ENCODE peak calls at places on chromosomes 4 and X, in four cellular contexts. Y is choroid plexus epithelial cell, G is lower leg skin, O is right cardiac atrium. I is an unnamed sample.

GRCh38 chr4:126372634-126373033 is 1057.9 kb downstream of the FAT4 start:
- DNase-seq in Y (no peak), G (no peak), O (no peak), I (no peak)

GRCh38 chrX:35826503-35826902 is 28.4 kb downstream of the MAGEB16 start:
- DNase-seq in Y (no peak), G (peak), O (no peak), I (no peak)

GRCh38 chr4:29046166-29046565 is 1674.0 kb upstream of the PCDH7 start:
- DNase-seq in Y (peak), G (no peak), O (no peak), I (no peak)

GRCh38 chr4:82419451-82419850 is 10.8 kb downstream of the HNRNPDL start:
- DNase-seq in Y (no peak), G (no peak), O (no peak), I (no peak)

GRCh38 chrX:72255445-72255844 is 16.6 kb upstream of the ERCC6L start:
- DNase-seq in Y (no peak), G (no peak), O (no peak), I (no peak)

GRCh38 chr4:113997206-113997605 is 17.8 kb upstream of the ARSJ start:
- DNase-seq in Y (no peak), G (no peak), O (no peak), I (no peak)

GRCh38 chrX:31036895-31037294 is 34.9 kb downstream of the FTHL17 start:
- DNase-seq in Y (peak), G (peak), O (peak), I (peak)

GRCh38 chr4:25163216-25163615 is 3.0 kb upstream of the SEPSECS start:
- DNase-seq in Y (no peak), G (no peak), O (no peak), I (no peak)

GRCh38 chrX:147710301-147710700 is 201.4 kb upstream of the FMR1 start:
- DNase-seq in Y (no peak), G (no peak), O (no peak), I (no peak)
- H3K4me3 ChIP-seq in Y (no peak), G (no peak), O (no peak), I (no peak)

DNA sequence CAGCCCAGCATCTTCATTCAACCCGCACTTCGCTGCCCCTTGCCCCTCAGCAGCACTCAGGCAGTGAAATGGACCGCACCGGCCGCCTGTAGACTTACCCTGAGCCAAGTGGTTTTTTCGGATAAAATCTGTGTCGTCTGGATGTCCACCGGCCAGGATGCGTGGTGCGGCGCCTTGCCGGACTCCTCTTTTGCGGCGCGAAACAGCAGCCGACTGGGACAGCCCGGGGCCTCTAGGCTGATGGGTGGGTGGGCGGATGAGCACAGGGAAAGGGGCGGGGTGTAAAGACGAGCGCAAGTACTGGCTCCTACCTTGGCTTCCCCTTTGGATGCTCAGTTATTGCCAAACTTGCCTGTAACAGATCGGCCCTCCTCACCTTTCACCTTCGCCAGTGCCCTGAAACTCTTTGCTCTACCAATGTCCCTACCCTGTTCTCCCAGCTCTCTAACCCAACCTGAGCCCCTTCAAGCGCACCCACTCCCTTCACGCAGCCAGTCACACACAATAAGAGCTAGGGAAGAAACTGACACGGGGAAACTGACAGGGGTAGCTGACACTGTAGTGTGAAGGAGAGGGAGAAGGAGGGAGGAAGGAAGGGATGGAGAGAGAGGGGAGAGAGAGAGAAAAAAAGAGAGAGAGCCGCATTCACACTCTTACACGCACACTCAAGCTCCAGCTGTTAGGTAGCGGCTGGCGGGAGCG is 644 bp downstream of the TRPC5 start:
- DNase-seq in Y (no peak), G (no peak), O (peak), I (no peak)
- H3K4me3 ChIP-seq in Y (no peak), G (no peak), O (peak), I (no peak)

DNA sequence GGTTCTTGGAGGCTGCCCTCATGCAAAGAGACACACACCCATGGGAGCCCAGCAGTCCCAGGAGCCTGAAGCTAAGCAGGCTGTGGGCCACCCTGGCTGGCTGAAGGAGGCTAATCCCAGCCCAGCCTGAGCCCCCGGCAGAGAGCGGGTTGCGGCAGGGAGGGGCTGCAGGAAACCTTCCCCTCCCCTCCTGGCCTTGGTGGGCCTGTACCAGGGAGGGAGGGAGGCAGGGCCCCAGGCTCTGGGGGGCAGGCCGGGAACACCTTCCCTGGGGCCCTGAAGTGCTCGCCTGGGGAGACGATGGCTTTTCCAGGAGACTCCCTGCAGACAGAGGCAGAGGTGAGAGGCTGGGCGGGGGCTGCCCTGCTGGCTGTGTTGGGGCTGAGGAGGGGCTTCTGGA is 3.7 kb downstream of the BGN start:
- DNase-seq in Y (no peak), G (no peak), O (no peak), I (no peak)
- H3K4me3 ChIP-seq in Y (no peak), G (no peak), O (no peak), I (peak)

GRCh38 chr4:4580494-4580893 is 38.6 kb upstream of the STX18 start:
- DNase-seq in Y (no peak), G (no peak), O (no peak), I (no peak)
- H3K4me3 ChIP-seq in Y (no peak), G (no peak), O (no peak), I (no peak)

GRCh38 chrX:23333842-23334535 is 660 bp upstream of the PTCHD1 start:
- DNase-seq in Y (no peak), G (no peak), O (peak), I (no peak)
- H3K4me3 ChIP-seq in Y (peak), G (no peak), O (peak), I (peak)

DNA sequence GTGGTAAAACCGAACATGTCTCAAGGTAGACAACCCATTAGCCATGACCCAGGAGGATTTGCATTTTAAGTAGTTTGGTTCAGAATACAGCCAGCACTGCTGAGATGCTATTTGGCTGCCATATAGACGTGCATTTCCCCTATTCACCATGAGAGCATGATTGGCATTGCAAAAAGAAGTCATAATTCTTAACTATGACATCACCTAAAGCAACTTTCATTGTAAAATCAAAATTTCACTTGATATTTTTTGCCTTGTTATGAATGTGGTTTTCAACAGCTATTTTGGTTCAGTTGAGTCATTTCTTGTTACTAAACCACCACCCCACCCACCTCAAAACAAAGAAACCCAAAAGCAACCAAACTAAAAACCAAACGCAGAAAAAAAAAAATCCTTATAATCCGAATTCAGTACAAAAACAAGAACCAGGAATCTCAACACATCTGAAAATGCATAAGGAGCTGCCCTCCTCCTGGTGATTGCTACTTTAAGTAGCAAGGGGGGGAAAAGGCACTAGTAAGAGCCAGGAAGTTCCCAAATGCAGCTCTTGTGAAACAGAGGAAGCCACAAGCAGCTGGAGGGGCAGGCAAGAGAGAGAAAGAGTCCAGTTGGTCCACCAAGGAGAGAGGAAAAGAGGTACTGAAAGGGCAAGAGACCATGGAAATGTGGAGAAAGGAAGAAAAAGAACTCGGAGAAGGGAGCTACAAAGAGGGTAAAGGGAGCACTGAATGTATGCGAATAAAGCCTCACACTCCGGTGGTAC is 3.1 kb downstream of the SLITRK4 start:
- DNase-seq in Y (no peak), G (no peak), O (no peak), I (no peak)
- H3K4me3 ChIP-seq in Y (no peak), G (no peak), O (peak), I (no peak)

DNA sequence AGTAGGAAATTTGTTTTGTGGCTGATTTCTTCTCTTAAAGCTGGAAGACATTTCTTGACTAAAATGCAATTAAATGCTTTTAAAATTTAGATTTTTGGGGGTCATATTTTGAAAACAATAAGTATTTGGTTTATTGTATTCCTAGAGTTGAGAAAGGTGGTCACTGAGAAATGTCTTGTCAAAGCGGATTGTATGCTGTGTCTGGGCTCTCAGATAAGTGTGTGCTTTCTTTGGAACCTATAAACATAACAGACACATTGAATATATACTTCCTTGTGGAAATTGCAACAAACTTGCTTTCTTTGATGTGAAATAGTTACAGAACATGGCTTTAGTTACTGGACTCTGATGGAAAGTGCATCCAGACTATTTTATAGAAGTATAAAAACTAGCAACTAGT is 75.4 kb downstream of the AFF1 start:
- DNase-seq in Y (no peak), G (no peak), O (no peak), I (no peak)
- H3K4me3 ChIP-seq in Y (no peak), G (no peak), O (no peak), I (no peak)

DNA sequence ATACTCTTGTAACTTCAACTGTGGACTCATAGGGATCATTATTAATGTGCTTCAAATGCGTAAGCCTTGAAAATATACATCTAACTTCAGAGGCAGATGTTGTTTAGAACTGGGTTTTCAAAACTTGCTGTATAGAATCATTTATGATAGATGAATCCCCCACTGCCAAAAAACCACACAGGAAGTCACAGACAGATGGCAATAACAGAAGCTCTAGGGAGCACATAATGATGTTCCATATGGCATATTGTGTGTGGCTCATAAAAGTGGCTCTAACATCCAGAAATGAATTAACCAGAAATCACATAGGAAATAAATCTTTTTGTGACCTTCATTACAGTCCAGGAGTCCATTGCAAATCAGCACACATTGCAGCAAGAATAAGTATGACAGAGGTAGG is 62.4 kb upstream of the RELL1 start:
- DNase-seq in Y (no peak), G (no peak), O (no peak), I (no peak)
- H3K4me3 ChIP-seq in Y (no peak), G (no peak), O (no peak), I (no peak)